ENCODE peak calls at places on chromosomes 7 and 10, in six cellular contexts. O is cardiac muscle cell, V is mesothelial cell of epicardium, H is fibroblast of mammary gland, Z is dorsolateral prefrontal cortex, L is OCI-LY7. W is an unnamed sample.

GRCh38 chr10:103870503-103870902 is 15.1 kb upstream of the SH3PXD2A start:
- DNase-seq in L (no peak), Z (no peak), O (peak; percentile 36), H (peak; percentile 67), V (no peak), W (no peak)

GRCh38 chr7:79741684-79742083 is 288.2 kb upstream of the MAGI2 start:
- DNase-seq in Z (no peak), V (no peak), H (peak; percentile 1), L (no peak), O (peak; percentile 10), W (no peak)

GRCh38 chr7:130430841-130431713 is 9.7 kb downstream of the CEP41 start:
- DNase-seq in L (no peak), H (peak; percentile 92), O (peak; percentile 80), V (no peak), Z (no peak), W (no peak)

GRCh38 chr10:17394854-17395253 is 59.5 kb downstream of the ST8SIA6 start:
- DNase-seq in H (no peak), L (no peak), O (no peak), Z (no peak), V (no peak), W (no peak)

GRCh38 chr10:123287594-123288247 is 133.5 kb downstream of the BUB3 start:
- DNase-seq in H (peak; percentile 77), L (no peak), Z (no peak), V (no peak), O (peak; percentile 14), W (no peak)

GRCh38 chr10:10677479-10677878 is 340.2 kb upstream of the CELF2 start:
- DNase-seq in O (peak; percentile 90), H (peak; percentile 89), V (peak; percentile 57), Z (no peak), L (peak; percentile 39), W (no peak)

GRCh38 chr7:38410056-38410455 is 136.6 kb upstream of the TARP start:
- DNase-seq in L (no peak), O (no peak), V (no peak), Z (no peak), H (no peak), W (no peak)

GRCh38 chr10:119416855-119417254 is 125.7 kb downstream of the RGS10 start:
- DNase-seq in L (peak; percentile 82), H (peak; percentile 56), V (peak; percentile 67), Z (peak; percentile 58), O (peak; percentile 69), W (peak; percentile 57)

GRCh38 chr7:95605275-95605674 is 9.0 kb upstream of the PDK4 start:
- DNase-seq in V (no peak), L (no peak), O (no peak), H (no peak), Z (no peak), W (no peak)

GRCh38 chr10:132698761-132699391 is 87.1 kb downstream of the NKX6-2 start:
- DNase-seq in L (no peak), H (no peak), V (no peak), O (no peak), Z (no peak), W (no peak)

GRCh38 chr10:132696728-132697567 is 89.0 kb downstream of the NKX6-2 start:
- DNase-seq in V (no peak), O (no peak), L (no peak), H (no peak), Z (peak; percentile 16), W (no peak)

GRCh38 chr10:132697568-132698200 is 88.3 kb downstream of the NKX6-2 start:
- DNase-seq in Z (peak; percentile 8), V (no peak), O (no peak), H (no peak), L (no peak), W (no peak)

GRCh38 chr10:132699411-132700167 is 86.4 kb downstream of the NKX6-2 start:
- DNase-seq in V (no peak), L (no peak), O (no peak), H (no peak), Z (peak; percentile 24), W (no peak)

GRCh38 chr10:132698211-132698751 is 87.7 kb downstream of the NKX6-2 start:
- DNase-seq in Z (peak; percentile 18), L (no peak), H (no peak), O (no peak), V (no peak), W (no peak)
- TF ChIP-seq CTCF in Z (no peak), L (no peak), H (no peak), O (no peak), V (no peak), W (no peak)

GRCh38 chr7:47893721-47894365 is 54.4 kb downstream of the PKD1L1 start:
- DNase-seq in V (no peak), Z (no peak), H (no peak), O (no peak), L (no peak), W (no peak)

GRCh38 chr7:47890606-47891005 is 57.7 kb downstream of the PKD1L1 start:
- DNase-seq in V (no peak), H (no peak), Z (no peak), O (no peak), L (no peak), W (no peak)

GRCh38 chr7:47895026-47895425 is 53.2 kb downstream of the PKD1L1 start:
- DNase-seq in V (no peak), H (no peak), Z (no peak), O (no peak), L (no peak), W (no peak)

GRCh38 chr7:47890125-47890524 is 58.1 kb downstream of the PKD1L1 start:
- DNase-seq in V (no peak), L (no peak), H (no peak), O (no peak), Z (no peak), W (no peak)

GRCh38 chr7:47893238-47893637 is 55.0 kb downstream of the PKD1L1 start:
- DNase-seq in Z (no peak), O (no peak), H (peak; percentile 6), V (no peak), L (peak; percentile 31), W (no peak)
- TF ChIP-seq CTCF in Z (no peak), O (peak; percentile 30), H (peak; percentile 44), V (peak; percentile 39), L (peak; percentile 72), W (no peak)

DNA sequence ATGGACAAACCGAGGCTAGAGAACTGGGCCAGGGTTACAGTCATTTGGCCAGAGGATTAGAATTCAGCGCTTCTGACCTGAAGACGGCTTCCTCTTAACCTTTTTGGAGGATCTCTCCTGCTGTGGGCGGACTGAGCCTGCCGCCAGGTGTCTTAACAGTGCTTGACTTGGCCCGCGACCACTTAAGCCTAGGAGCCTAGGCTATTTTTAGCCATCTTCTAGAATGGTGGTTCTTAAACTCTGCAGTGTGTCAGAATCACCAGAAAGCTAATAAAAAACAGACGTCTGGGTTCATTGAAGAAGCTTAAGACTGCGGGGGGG is 722 bp downstream of the MDH2 start:
- DNase-seq in Z (no peak), H (no peak), O (no peak), V (peak; percentile 38), L (peak; percentile 83), W (no peak)
- TF ChIP-seq CTCF in Z (no peak), H (no peak), O (no peak), V (no peak), L (no peak), W (no peak)

GRCh38 chr7:137091396-137091795 is 222.9 kb downstream of the CHRM2 start:
- DNase-seq in V (no peak), O (peak; percentile 50), Z (no peak), H (peak; percentile 16), L (no peak), W (no peak)
- TF ChIP-seq CTCF in V (no peak), O (peak; percentile 46), Z (no peak), H (peak; percentile 31), L (no peak), W (no peak)

GRCh38 chr7:122532406-122533269 is 166.3 kb downstream of the RNF133 start:
- DNase-seq in L (no peak), O (peak; percentile 32), V (no peak), H (peak; percentile 32), Z (no peak), W (no peak)
- TF ChIP-seq CTCF in L (peak; percentile 78), O (peak; percentile 44), V (peak; percentile 58), H (peak; percentile 38), Z (peak; percentile 50), W (no peak)

GRCh38 chr10:77974396-77975074 is 48.0 kb upstream of the DLG5 start:
- DNase-seq in L (peak; percentile 6), H (peak; percentile 70), O (peak; percentile 55), V (no peak), Z (no peak), W (no peak)
- TF ChIP-seq CTCF in L (peak; percentile 44), H (peak; percentile 50), O (peak; percentile 49), V (no peak), Z (peak; percentile 38), W (no peak)

GRCh38 chr7:4798706-4799235 is 23.3 kb downstream of the AP5Z1 start:
- DNase-seq in Z (no peak), O (no peak), H (no peak), V (no peak), L (no peak), W (no peak)
- TF ChIP-seq CTCF in Z (no peak), O (no peak), H (no peak), V (no peak), L (no peak), W (no peak)

GRCh38 chr10:77393411-77393810 is 244.2 kb downstream of the KCNMA1 start:
- DNase-seq in V (no peak), Z (no peak), H (no peak), O (no peak), L (no peak), W (no peak)

GRCh38 chr10:77393821-77394501 is 243.6 kb downstream of the KCNMA1 start:
- DNase-seq in O (no peak), L (no peak), V (no peak), H (no peak), Z (no peak), W (no peak)

GRCh38 chr10:77392851-77393250 is 244.8 kb downstream of the KCNMA1 start:
- DNase-seq in L (no peak), H (peak; percentile 98), O (peak; percentile 88), Z (no peak), V (no peak), W (no peak)

GRCh38 chr10:77391605-77392235 is 245.9 kb downstream of the KCNMA1 start:
- DNase-seq in V (peak; percentile 87), H (peak; percentile 87), L (peak; percentile 13), O (peak; percentile 88), Z (peak; percentile 64), W (no peak)

DNA sequence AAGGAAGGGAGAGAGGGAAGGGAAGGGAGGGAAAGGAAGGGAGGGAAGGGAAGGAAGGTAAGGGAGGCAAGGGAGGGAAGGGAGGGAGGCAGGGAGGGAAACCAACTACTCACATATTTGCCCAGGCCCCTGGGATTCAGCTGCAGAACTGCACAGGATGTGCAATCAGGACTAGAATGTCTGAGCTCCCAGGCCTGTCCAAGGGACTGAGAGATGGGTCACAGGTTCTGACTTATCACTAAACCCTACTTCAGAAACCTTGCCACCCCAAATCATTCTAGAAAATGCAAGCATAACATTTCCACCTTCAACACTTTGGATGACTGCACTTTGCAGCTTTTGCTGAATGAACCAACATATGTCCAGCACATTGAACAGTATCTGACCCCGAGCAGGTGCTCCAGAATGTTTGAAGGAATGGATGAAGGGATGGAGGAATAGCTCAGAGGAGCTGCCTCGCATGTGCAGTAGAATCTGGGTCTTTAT is 245.3 kb downstream of the KCNMA1 start:
- DNase-seq in Z (no peak), V (no peak), H (peak; percentile 75), O (peak; percentile 61), L (no peak), W (no peak)
- TF ChIP-seq CTCF in Z (no peak), V (no peak), H (no peak), O (no peak), L (no peak), W (no peak)